ENCODE peak calls at places on chromosomes 2 and 18, in five cellular contexts. S is mammary epithelial cell, I is esophagus squamous epithelium, G is tibial artery, J is RWPE2. K is an unnamed sample. For H3K36me3, the result is how much of the 10 kb centered on the place peaks cover.

GRCh38 chr2:127810156-127810636 is 775 bp downstream of the WDR33 start:
- DNase-seq in S (peak), I (no peak), G (no peak), J (no peak), K (peak)

GRCh38 chr18:37640504-37640903 is 74.9 kb upstream of the CELF4 start:
- DNase-seq in S (no peak), I (no peak), G (no peak), J (no peak), K (no peak)

GRCh38 chr2:29042581-29043075 is 31.7 kb downstream of the PCARE start:
- DNase-seq in S (no peak), I (no peak), G (no peak), J (no peak), K (peak)

GRCh38 chr18:76985156-76985950 is 147.2 kb downstream of the MBP start:
- DNase-seq in S (no peak), I (no peak), G (no peak), J (no peak), K (no peak)

GRCh38 chr2:222303828-222304736 is 5.3 kb upstream of the PAX3 start:
- DNase-seq in S (no peak), I (no peak), G (no peak), J (no peak), K (no peak)

GRCh38 chr18:57437782-57438668 is 2.9 kb downstream of the ONECUT2 start:
- DNase-seq in S (peak), I (no peak), G (no peak), J (peak), K (peak)

GRCh38 chr2:108169982-108170625 is 69.7 kb upstream of the SULT1C3 start:
- DNase-seq in S (peak), I (no peak), G (no peak), J (no peak), K (no peak)

GRCh38 chr2:109136542-109136941 is 7.5 kb downstream of the SH3RF3 start:
- DNase-seq in S (no peak), I (no peak), G (no peak), J (no peak), K (no peak)

GRCh38 chr2:144183744-144184143 is 336.2 kb downstream of the ZEB2 start:
- DNase-seq in S (no peak), I (no peak), G (no peak), J (no peak), K (no peak)

GRCh38 chr2:7612969-7613368 is 695.8 kb downstream of the RNF144A start:
- DNase-seq in S (peak), I (no peak), G (no peak), J (no peak), K (no peak)

GRCh38 chr2:46893231-46893943 is 22.2 kb downstream of the MCFD2 start:
- DNase-seq in S (no peak), I (no peak), G (no peak), J (no peak), K (no peak)

GRCh38 chr2:120052597-120052996 is 39.7 kb downstream of the EPB41L5 start:
- DNase-seq in S (no peak), I (no peak), G (no peak), J (no peak), K (no peak)

GRCh38 chr2:209687261-209687660 is 84.4 kb upstream of the UNC80 start:
- DNase-seq in S (peak), I (no peak), G (no peak), J (no peak), K (no peak)

GRCh38 chr2:128754246-128754724 is 435.6 kb upstream of the HS6ST1 start:
- DNase-seq in S (no peak), I (no peak), G (no peak), J (no peak), K (peak)

GRCh38 chr2:132620115-132620514 is 49.9 kb downstream of the LYPD1 start:
- DNase-seq in S (peak), I (no peak), G (no peak), J (no peak), K (no peak)

GRCh38 chr18:6708880-6709279 is 20.6 kb upstream of the ARHGAP28 start:
- DNase-seq in S (no peak), I (no peak), G (no peak), J (no peak), K (no peak)

GRCh38 chr2:193562031-193562430 is 1367.3 kb upstream of the TMEFF2 start:
- DNase-seq in S (no peak), I (no peak), G (no peak), J (no peak), K (no peak)

GRCh38 chr2:238235331-238235732 is 4.5 kb downstream of the HES6 start:
- DNase-seq in S (no peak), I (no peak), G (no peak), J (no peak), K (no peak)

GRCh38 chr2:108958002-108958401 is 31.0 kb downstream of the EDAR start:
- DNase-seq in S (no peak), I (no peak), G (peak), J (no peak), K (no peak)

GRCh38 chr2:46866770-46867246 is 48.8 kb downstream of the MCFD2 start:
- DNase-seq in S (no peak), I (no peak), G (no peak), J (no peak), K (no peak)

GRCh38 chr2:201538025-201538424 is 86.5 kb downstream of the STRADB start:
- DNase-seq in S (no peak), I (no peak), G (no peak), J (no peak), K (no peak)

GRCh38 chr2:39913648-39914456 is 134.8 kb upstream of the THUMPD2 start:
- DNase-seq in S (peak), I (no peak), G (no peak), J (no peak), K (peak)

GRCh38 chr2:157593411-157593810 is 35.3 kb downstream of the ACVR1C start:
- DNase-seq in S (no peak), I (no peak), G (no peak), J (no peak), K (no peak)

GRCh38 chr2:88865801-88866353 is 174.4 kb downstream of the RPIA start:
- DNase-seq in S (no peak), I (no peak), G (no peak), J (no peak), K (no peak)

GRCh38 chr18:79692886-79693285 is 13.3 kb downstream of the CTDP1 start:
- DNase-seq in S (no peak), I (no peak), G (peak), J (no peak), K (no peak)

GRCh38 chr2:40558772-40559171 is 106.9 kb upstream of the SLC8A1 start:
- DNase-seq in S (no peak), I (no peak), G (no peak), J (no peak), K (no peak)

GRCh38 chr2:44770221-44771187 is 171.0 kb upstream of the SIX3 start:
- DNase-seq in S (no peak), I (no peak), G (no peak), J (no peak), K (no peak)

GRCh38 chr18:49011291-49011746 is 60.6 kb upstream of the SMAD7 start:
- DNase-seq in S (no peak), I (no peak), G (peak), J (peak), K (no peak)

GRCh38 chr2:205280630-205281225 is 401.6 kb upstream of the NRP2 start:
- DNase-seq in S (no peak), I (no peak), G (no peak), J (no peak), K (no peak)

GRCh38 chr2:204325468-204325867 is 219.8 kb upstream of the PARD3B start:
- DNase-seq in S (peak), I (no peak), G (no peak), J (no peak), K (peak)

GRCh38 chr2:120624738-120625446 is 110.8 kb upstream of the GLI2 start:
- DNase-seq in S (no peak), I (no peak), G (peak), J (no peak), K (no peak)

GRCh38 chr2:195458936-195459335 is 198.1 kb upstream of the SLC39A10 start:
- DNase-seq in S (peak), I (no peak), G (no peak), J (no peak), K (no peak)

GRCh38 chr18:37900281-37900680 is 334.7 kb upstream of the CELF4 start:
- DNase-seq in S (no peak), I (no peak), G (no peak), J (no peak), K (no peak)

GRCh38 chr18:31648966-31649429 is 35.4 kb downstream of the B4GALT6 start:
- DNase-seq in S (peak), I (no peak), G (no peak), J (no peak), K (no peak)

GRCh38 chr18:35620765-35621164 is 39.2 kb downstream of the GALNT1 start:
- DNase-seq in S (no peak), I (no peak), G (no peak), J (no peak), K (no peak)

GRCh38 chr2:239363946-239364637 is 36.7 kb downstream of the HDAC4 start:
- DNase-seq in S (no peak), I (no peak), G (no peak), J (no peak), K (no peak)

GRCh38 chr2:24121469-24121868 is 1.7 kb downstream of the PFN4 start:
- DNase-seq in S (no peak), I (no peak), G (no peak), J (no peak), K (no peak)

GRCh38 chr2:24123212-24124002 is at the start of the genes FAM228B and PFN4:
- DNase-seq in S (peak), I (peak), G (peak), J (peak), K (peak)

GRCh38 chr2:24122356-24123211 is 550 bp downstream of the PFN4 start:
- DNase-seq in S (no peak), I (no peak), G (no peak), J (no peak), K (no peak)

GRCh38 chr2:24124003-24124585 is 825 bp downstream of the FAM228B start:
- DNase-seq in S (peak), I (no peak), G (no peak), J (no peak), K (no peak)
- H3K4me3 ChIP-seq in S (peak), I (peak), G (peak), J (peak), K (peak)

GRCh38 chr2:85660725-85661124 is 7.3 kb downstream of the SFTPB start:
- DNase-seq in S (no peak), I (no peak), G (no peak), J (no peak), K (no peak)
- H3K27ac ChIP-seq in S (no peak), I (no peak), G (no peak), J (no peak), K (no peak)

DNA sequence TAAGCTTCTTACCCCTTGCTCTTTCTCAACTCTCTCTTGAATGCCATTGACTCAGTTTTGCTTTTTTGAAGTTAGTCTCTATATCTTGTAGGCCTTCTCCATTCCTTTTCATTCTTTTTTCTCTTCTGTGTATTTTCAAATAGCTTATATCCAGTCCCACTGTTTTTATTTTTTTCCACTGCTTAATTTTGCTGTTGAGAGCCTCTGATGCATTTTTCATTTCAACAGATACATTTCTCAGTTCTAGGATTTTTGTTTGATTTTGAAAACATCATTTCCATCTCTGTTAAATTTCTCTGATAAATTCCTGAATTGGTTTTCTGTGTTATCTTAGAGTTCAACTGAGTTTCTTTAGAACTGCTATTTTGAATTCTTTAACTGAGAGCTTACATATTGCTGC is 45.9 kb downstream of the MIB1 start:
- DNase-seq in S (no peak), I (no peak), G (no peak), J (no peak), K (no peak)
- H3K36me3 ChIP-seq in S (under half), I (under half), G (under half), J (half or more), K (under half)

DNA sequence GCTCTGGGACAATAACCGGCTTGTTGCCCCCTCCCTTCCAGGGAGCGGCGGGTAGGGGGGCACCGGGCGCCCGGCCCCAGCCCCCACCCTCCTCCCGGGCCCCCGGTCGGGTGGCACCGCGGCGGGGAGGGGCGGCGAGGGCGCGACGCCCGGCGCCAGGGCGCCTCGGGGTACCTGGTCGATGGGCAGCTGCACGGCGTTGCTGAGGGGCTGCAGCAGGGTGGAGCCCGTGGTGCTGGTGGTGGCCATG is 193 bp downstream of the MBOAT2 start:
- DNase-seq in S (no peak), I (no peak), G (no peak), J (no peak), K (no peak)
- H3K4me3 ChIP-seq in S (peak), I (peak), G (peak), J (peak), K (peak)

K was measured in SJCRH30.